ENCODE peak calls at places on chromosomes 5 and 9, in four cellular contexts. J is A172; U is HCT116; Q is stimulated activated CD4-positive, alpha-beta T cell treated with anti-CD3 and anti-CD28 coated beads, Interleukin-2, amount 100 ng/mL, for 24 hours. F is an unnamed sample.

GRCh38 chr9:81150016-81150625 is 539.2 kb downstream of the TLE1 start:
- DNase-seq in J (no peak), U (no peak), Q (no peak), F (no peak)

GRCh38 chr5:74130141-74130897 is 504.3 kb downstream of the ARHGEF28 start:
- DNase-seq in J (no peak), U (no peak), Q (no peak), F (no peak)

GRCh38 chr5:36570696-36571095 is 35.7 kb upstream of the SLC1A3 start:
- DNase-seq in J (no peak), U (no peak), Q (no peak), F (no peak)

GRCh38 chr5:138844812-138845513 is 30.2 kb downstream of the LRRTM2 start:
- DNase-seq in J (peak), U (no peak), Q (no peak), F (no peak)

GRCh38 chr9:121598167-121599000 is 53.0 kb upstream of the DAB2IP start:
- DNase-seq in J (no peak), U (peak), Q (no peak), F (peak)

GRCh38 chr9:15211160-15211993 is 95.6 kb downstream of the TTC39B start:
- DNase-seq in J (peak), U (peak), Q (peak), F (peak)

GRCh38 chr9:101915479-101915878 is 177.0 kb upstream of the GRIN3A start:
- DNase-seq in J (no peak), U (no peak), Q (no peak), F (no peak)

GRCh38 chr5:149392718-149393117 is 13.6 kb upstream of the IL17B start:
- DNase-seq in J (no peak), U (no peak), Q (no peak), F (no peak)

GRCh38 chr5:141402553-141403328 is at the start of gene PCDHGA9:
- DNase-seq in J (peak), U (peak), Q (no peak), F (no peak)

F was measured in endothelial cell.